ENCODE peak calls at places on chromosomes 2 and 18, in five cellular contexts. A is brain microvascular endothelial cell, Q is mucosa of descending colon, M is PC-3, S is cardiac fibroblast. L is an unnamed sample.

GRCh38 chr2:51813245-51813644 is 781.3 kb upstream of the NRXN1 start:
- DNase-seq in A (no peak), Q (no peak), M (peak; percentile 70), S (peak; percentile 79), L (no peak)

GRCh38 chr18:59222341-59222740 is 2.4 kb downstream of the GRP start:
- DNase-seq in A (no peak), Q (no peak), M (peak; percentile 18), S (no peak), L (no peak)

GRCh38 chr2:17271401-17271800 is 246.8 kb downstream of the RAD51AP2 start:
- DNase-seq in A (peak; percentile 3), Q (no peak), M (no peak), S (no peak), L (no peak)

GRCh38 chr2:39902103-39902502 is 123.0 kb upstream of the THUMPD2 start:
- DNase-seq in A (peak; percentile 73), Q (no peak), M (peak; percentile 45), S (peak; percentile 83), L (no peak)

GRCh38 chr2:12514631-12515437 is 201.9 kb upstream of the TRIB2 start:
- DNase-seq in A (no peak), Q (no peak), M (no peak), S (no peak), L (peak; percentile 4)

GRCh38 chr2:101899257-101899656 is 92.5 kb upstream of the IL1R2 start:
- DNase-seq in A (no peak), Q (no peak), M (no peak), S (no peak), L (no peak)

GRCh38 chr2:18319987-18320386 is 240.5 kb downstream of the RDH14 start:
- DNase-seq in A (no peak), Q (no peak), M (no peak), S (no peak), L (no peak)

GRCh38 chr2:97702731-97703470 is 10.5 kb upstream of the ZAP70 start:
- DNase-seq in A (no peak), Q (no peak), M (no peak), S (no peak), L (no peak)

GRCh38 chr2:157936464-157936863 is 60.3 kb upstream of the ACVR1 start:
- DNase-seq in A (no peak), Q (no peak), M (peak; percentile 81), S (no peak), L (no peak)

GRCh38 chr2:163670929-163671328 is 64.9 kb downstream of the FIGN start:
- DNase-seq in A (no peak), Q (no peak), M (no peak), S (no peak), L (peak; percentile 35)

GRCh38 chr2:33062665-33063249 is 116.0 kb downstream of the LTBP1 start:
- DNase-seq in A (peak; percentile 60), Q (no peak), M (no peak), S (peak; percentile 68), L (no peak)

GRCh38 chr2:86068098-86069047 is 37.3 kb downstream of the POLR1A start:
- DNase-seq in A (peak; percentile 24), Q (no peak), M (no peak), S (peak; percentile 37), L (no peak)

GRCh38 chr2:195768454-195768853 is 111.4 kb downstream of the SLC39A10 start:
- DNase-seq in A (no peak), Q (no peak), M (peak; percentile 30), S (peak; percentile 25), L (no peak)

GRCh38 chr18:45672637-45673036 is 51.3 kb upstream of the SLC14A1 start:
- DNase-seq in A (no peak), Q (no peak), M (no peak), S (no peak), L (no peak)

GRCh38 chr2:232543491-232543890 is 4.0 kb downstream of the CHRNG start:
- DNase-seq in A (no peak), Q (no peak), M (no peak), S (no peak), L (no peak)

GRCh38 chr18:21769206-21769605 is 28.6 kb downstream of the MIB1 start:
- DNase-seq in A (no peak), Q (no peak), M (no peak), S (no peak), L (no peak)

GRCh38 chr18:24369420-24369819 is 28.2 kb downstream of the OSBPL1A start:
- DNase-seq in A (no peak), Q (no peak), M (no peak), S (no peak), L (no peak)

GRCh38 chr18:76937597-76937996 is 115.2 kb downstream of the ZNF236 start:
- DNase-seq in A (no peak), Q (no peak), M (no peak), S (peak; percentile 9), L (no peak)
- TF ChIP-seq CTCF in A (no peak), Q (no peak), M (no peak), S (no peak), L (no peak)

GRCh38 chr2:218710334-218710686 is 325 bp upstream of the TTLL4 start:
- DNase-seq in A (no peak), Q (no peak), M (no peak), S (no peak), L (no peak)
- H3K4me3 ChIP-seq in A (peak overlapping the region; percentile 92), Q (no peak overlapping the region), M (no peak overlapping the region), S (peak overlapping the region; percentile 52), L (peak overlapping the region; percentile 75)

GRCh38 chr18:68714707-68715496 is at the start of gene TMX3:
- DNase-seq in A (peak; percentile 81), Q (peak; percentile 93), M (peak; percentile 97), S (peak; percentile 93), L (peak; percentile 76)
- TF ChIP-seq CTCF in A (no peak), Q (no peak), M (no peak), S (no peak), L (no peak)

GRCh38 chr2:50344509-50345106 is 687.3 kb downstream of the NRXN1 start:
- DNase-seq in A (no peak), Q (no peak), M (no peak), S (no peak), L (no peak)
- H3K4me3 ChIP-seq in A (no peak overlapping the region), Q (no peak overlapping the region), M (no peak overlapping the region), S (no peak overlapping the region), L (no peak overlapping the region)

GRCh38 chr2:123514808-123515207 is 510.3 kb upstream of the CNTNAP5 start:
- DNase-seq in A (no peak), Q (no peak), M (no peak), S (no peak), L (no peak)
- TF ChIP-seq CTCF in A (no peak), Q (no peak), M (no peak), S (no peak), L (peak; percentile 64)

GRCh38 chr18:41391616-41392610 is 563.1 kb upstream of the PIK3C3 start:
- DNase-seq in A (peak; percentile 59), Q (peak; percentile 25), M (peak; percentile 54), S (peak; percentile 73), L (no peak)
- H3K4me3 ChIP-seq in A (peak overlapping the region; percentile 48), Q (no peak overlapping the region), M (peak overlapping the region; percentile 60), S (peak overlapping the region; percentile 36), L (no peak overlapping the region)

GRCh38 chr2:127022817-127023216 is 84.1 kb downstream of the BIN1 start:
- DNase-seq in A (no peak), Q (no peak), M (no peak), S (no peak), L (no peak)

GRCh38 chr2:127027715-127028114 is 79.2 kb downstream of the BIN1 start:
- DNase-seq in A (no peak), Q (no peak), M (peak; percentile 30), S (no peak), L (no peak)

GRCh38 chr2:127024769-127025356 is 82.1 kb downstream of the BIN1 start:
- DNase-seq in A (peak; percentile 55), Q (peak; percentile 45), M (no peak), S (no peak), L (no peak)

GRCh38 chr2:127023504-127023903 is 83.5 kb downstream of the BIN1 start:
- DNase-seq in A (no peak), Q (no peak), M (no peak), S (no peak), L (no peak)

DNA sequence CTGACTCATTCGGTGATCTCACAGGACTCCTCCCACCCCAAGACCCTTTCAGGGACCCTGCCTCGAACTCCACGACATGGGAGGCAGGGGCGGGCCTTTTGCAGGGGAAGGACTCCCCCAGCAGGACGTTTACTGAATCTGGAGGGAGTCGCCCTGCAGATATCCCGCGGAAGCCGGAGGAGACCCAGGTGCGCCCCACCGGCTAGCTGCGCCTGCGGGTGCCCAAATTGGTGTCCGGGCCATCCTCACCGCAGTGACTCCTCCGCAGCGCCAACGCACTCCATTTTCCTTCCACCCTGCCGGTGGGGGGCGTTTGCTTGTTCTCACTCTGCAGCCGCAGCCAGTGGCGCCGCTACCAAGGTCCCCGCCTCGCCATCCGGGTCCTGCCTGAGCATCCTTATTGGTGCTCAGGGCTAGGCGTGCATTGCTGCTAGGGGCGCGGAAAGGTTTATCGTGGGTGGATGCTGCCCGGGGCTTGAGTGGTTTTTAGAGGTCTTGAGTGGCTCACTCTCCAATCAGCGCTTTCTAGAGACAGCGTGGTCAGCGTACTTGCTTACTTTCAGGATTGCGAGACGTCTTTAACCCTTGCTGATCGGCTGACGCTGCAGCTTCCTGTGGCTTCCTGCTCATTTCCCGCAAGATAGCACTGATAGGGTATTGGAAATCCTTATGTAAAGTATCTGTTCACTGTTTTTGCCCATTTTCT is 81.4 kb downstream of the BIN1 start:
- DNase-seq in A (peak; percentile 95), Q (peak; percentile 76), M (no peak), S (peak; percentile 81), L (no peak)
- TF ChIP-seq CTCF in A (peak; percentile 53), Q (no peak), M (no peak), S (peak; percentile 27), L (peak; percentile 25)

GRCh38 chr2:238285653-238286082 is 2.7 kb downstream of the PER2 start:
- DNase-seq in A (peak; percentile 95), Q (peak; percentile 70), M (peak; percentile 95), S (peak; percentile 98), L (peak; percentile 96)

GRCh38 chr2:238286987-238287386 is 1.4 kb downstream of the PER2 start:
- DNase-seq in A (no peak), Q (peak; percentile 44), M (no peak), S (no peak), L (no peak)

GRCh38 chr2:238286095-238286494 is 2.3 kb downstream of the PER2 start:
- DNase-seq in A (no peak), Q (no peak), M (no peak), S (no peak), L (no peak)

GRCh38 chr2:238287702-238288649 is at the start of gene PER2:
- DNase-seq in A (peak; percentile 81), Q (peak; percentile 79), M (peak; percentile 78), S (peak; percentile 89), L (no peak)

GRCh38 chr2:238286551-238286950 is 1.9 kb downstream of the PER2 start:
- DNase-seq in A (peak; percentile 68), Q (peak; percentile 69), M (peak; percentile 73), S (peak; percentile 94), L (peak; percentile 86)
- H3K4me3 ChIP-seq in A (no peak overlapping the region), Q (no peak overlapping the region), M (peak overlapping the region; percentile 80), S (no peak overlapping the region), L (peak overlapping the region; percentile 70)

DNA sequence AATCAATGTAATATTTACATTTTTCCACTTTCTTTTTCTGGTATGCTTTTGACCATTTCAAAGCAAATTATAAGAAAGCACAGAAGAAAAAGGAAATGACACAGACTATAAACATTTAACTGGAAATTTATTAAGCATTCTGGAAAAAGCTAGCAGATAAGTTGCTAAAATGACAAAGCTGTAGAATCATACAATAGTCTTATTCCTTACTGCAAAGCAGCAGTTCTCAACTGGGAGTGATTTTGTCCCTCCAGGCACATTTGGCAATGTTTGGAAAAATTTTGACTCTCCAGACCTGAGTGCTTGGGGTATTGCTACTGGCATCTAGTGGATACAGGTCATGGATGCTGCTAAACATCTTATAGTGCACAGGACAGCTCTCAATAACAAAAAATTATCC is 75.1 kb downstream of the MBD5 start:
- DNase-seq in A (no peak), Q (no peak), M (peak; percentile 12), S (peak; percentile 22), L (no peak)
- TF ChIP-seq CTCF in A (no peak), Q (no peak), M (peak; percentile 10), S (no peak), L (no peak)